ENCODE peak calls at places on chromosomes 2 and 18, in four cellular contexts. One of them, this sample, is unnamed.
A peak's percentile ranks its signal among the peaks of the same experiment; 100 is the strongest.

GRCh38 chr18:45654677-45655076 is 39.4 kb downstream of the SLC14A2 start:
- DNase-seq in CD8-positive, alpha-beta memory T cell: no peak
- DNase-seq in GM20000: no peak
- DNase-seq in naive thymus-derived CD4-positive, alpha-beta T cell: no peak
- DNase-seq in this sample: no peak

GRCh38 chr2:172865422-172865821 is 129.8 kb downstream of the RAPGEF4 start:
- DNase-seq in CD8-positive, alpha-beta memory T cell: no peak
- DNase-seq in naive thymus-derived CD4-positive, alpha-beta T cell: no peak
- DNase-seq in GM20000: no peak
- DNase-seq in this sample: no peak

GRCh38 chr2:186433777-186434432 is 52.2 kb upstream of the ZC3H15 start:
- DNase-seq in CD8-positive, alpha-beta memory T cell: no peak
- DNase-seq in GM20000: no peak
- DNase-seq in naive thymus-derived CD4-positive, alpha-beta T cell: no peak
- DNase-seq in this sample: no peak

GRCh38 chr2:101329026-101329425 is 20.5 kb upstream of the RNF149 start:
- DNase-seq in GM20000: no peak
- DNase-seq in naive thymus-derived CD4-positive, alpha-beta T cell: no peak
- DNase-seq in CD8-positive, alpha-beta memory T cell: no peak
- DNase-seq in this sample: no peak

GRCh38 chr2:55093381-55093780 is 43.1 kb upstream of the RTN4 start:
- DNase-seq in CD8-positive, alpha-beta memory T cell: no peak
- DNase-seq in naive thymus-derived CD4-positive, alpha-beta T cell: no peak
- DNase-seq in GM20000: no peak
- DNase-seq in this sample: no peak

GRCh38 chr18:48928787-48929186 is 22.0 kb downstream of the SMAD7 start:
- DNase-seq in CD8-positive, alpha-beta memory T cell: peak; percentile 90
- DNase-seq in GM20000: peak; percentile 62
- DNase-seq in naive thymus-derived CD4-positive, alpha-beta T cell: peak; percentile 64
- DNase-seq in this sample: peak; percentile 40

GRCh38 chr2:86056935-86057334 is 48.8 kb downstream of the POLR1A start:
- DNase-seq in GM20000: no peak
- DNase-seq in CD8-positive, alpha-beta memory T cell: no peak
- DNase-seq in naive thymus-derived CD4-positive, alpha-beta T cell: no peak
- DNase-seq in this sample: no peak

GRCh38 chr2:174750923-174751441 is 13.3 kb downstream of the CHRNA1 start:
- DNase-seq in naive thymus-derived CD4-positive, alpha-beta T cell: peak; percentile 23
- DNase-seq in CD8-positive, alpha-beta memory T cell: peak; percentile 75
- DNase-seq in GM20000: peak; percentile 45
- DNase-seq in this sample: peak; percentile 52

GRCh38 chr2:55965966-55966365 is 42.4 kb upstream of the EFEMP1 start:
- DNase-seq in naive thymus-derived CD4-positive, alpha-beta T cell: no peak
- DNase-seq in GM20000: no peak
- DNase-seq in CD8-positive, alpha-beta memory T cell: no peak
- DNase-seq in this sample: no peak

GRCh38 chr2:30796723-30797122 is 10.5 kb downstream of the CAPN13 start:
- DNase-seq in naive thymus-derived CD4-positive, alpha-beta T cell: no peak
- DNase-seq in CD8-positive, alpha-beta memory T cell: no peak
- DNase-seq in GM20000: no peak
- DNase-seq in this sample: no peak

GRCh38 chr2:7692657-7693161 is 775.5 kb downstream of the RNF144A start:
- DNase-seq in naive thymus-derived CD4-positive, alpha-beta T cell: no peak
- DNase-seq in GM20000: no peak
- DNase-seq in CD8-positive, alpha-beta memory T cell: no peak
- DNase-seq in this sample: no peak

GRCh38 chr2:47531378-47532042 is 128.6 kb downstream of the MSH2 start:
- DNase-seq in GM20000: no peak
- DNase-seq in naive thymus-derived CD4-positive, alpha-beta T cell: no peak
- DNase-seq in CD8-positive, alpha-beta memory T cell: no peak
- DNase-seq in this sample: no peak

GRCh38 chr2:120937736-120938131 is 202.1 kb downstream of the GLI2 start:
- DNase-seq in CD8-positive, alpha-beta memory T cell: no peak
- DNase-seq in GM20000: no peak
- DNase-seq in naive thymus-derived CD4-positive, alpha-beta T cell: no peak
- DNase-seq in this sample: no peak